ENCODE peak calls at places on chromosomes 16 and 17, in nine cellular contexts. S, C, O, X, B, E, R, J and U are unnamed samples.

GRCh38 chr16:81604960-81605383 is 160.4 kb downstream of the CMIP start:
- DNase-seq in S (no peak), C (peak), O (no peak), X (no peak), B (no peak), E (no peak), R (no peak), J (no peak), U (no peak)

GRCh38 chr17:65173284-65173793 is 36.2 kb downstream of the RGS9 start:
- DNase-seq in S (peak), C (peak), O (no peak), X (peak), B (no peak), E (no peak), R (peak), J (peak), U (no peak)

GRCh38 chr17:72192409-72193192 is 71.8 kb downstream of the SOX9 start:
- DNase-seq in S (no peak), C (no peak), O (peak), X (peak), B (no peak), E (no peak), R (peak), J (no peak), U (peak)

GRCh38 chr16:4324871-4325740 is 9.2 kb downstream of the GLIS2 start:
- DNase-seq in S (no peak), C (no peak), O (no peak), X (peak), B (no peak), E (no peak), R (no peak), J (no peak), U (no peak)

GRCh38 chr17:42548070-42548837 is 4.5 kb upstream of the HSD17B1 start:
- DNase-seq in S (peak), C (peak), O (no peak), X (peak), B (peak), E (no peak), R (peak), J (peak), U (no peak)

GRCh38 chr17:66858182-66859083 is 23.5 kb downstream of the CACNG5 start:
- DNase-seq in S (no peak), C (no peak), O (no peak), X (no peak), B (no peak), E (no peak), R (no peak), J (no peak), U (no peak)

GRCh38 chr17:1398900-1399299 is 1.1 kb downstream of the YWHAE start:
- DNase-seq in S (peak), C (no peak), O (peak), X (no peak), B (no peak), E (no peak), R (no peak), J (no peak), U (no peak)

GRCh38 chr16:68860978-68861892 is 17.9 kb downstream of the TANGO6 start:
- DNase-seq in S (no peak), C (no peak), O (no peak), X (no peak), B (no peak), E (no peak), R (no peak), J (no peak), U (no peak)

GRCh38 chr17:43467981-43468541 is 15.7 kb upstream of the DHX8 start:
- DNase-seq in S (no peak), C (no peak), O (peak), X (no peak), B (no peak), E (peak), R (no peak), J (no peak), U (no peak)

GRCh38 chr16:17744903-17745581 is 274.3 kb upstream of the XYLT1 start:
- DNase-seq in S (no peak), C (no peak), O (no peak), X (no peak), B (no peak), E (no peak), R (no peak), J (no peak), U (no peak)

GRCh38 chr16:54318941-54319340 is 32.4 kb upstream of the IRX3 start:
- DNase-seq in S (no peak), C (no peak), O (no peak), X (no peak), B (no peak), E (no peak), R (no peak), J (no peak), U (no peak)

GRCh38 chr17:40062347-40063033 is at the start of gene THRA:
- DNase-seq in S (peak), C (peak), O (peak), X (peak), B (peak), E (no peak), R (peak), J (peak), U (no peak)

GRCh38 chr16:11232852-11233726 is 22.9 kb downstream of the SOCS1 start:
- DNase-seq in S (no peak), C (peak), O (no peak), X (peak), B (peak), E (no peak), R (peak), J (no peak), U (no peak)

GRCh38 chr17:7839199-7839889 is 5.3 kb downstream of the KDM6B start:
- DNase-seq in S (peak), C (no peak), O (no peak), X (no peak), B (peak), E (no peak), R (no peak), J (no peak), U (peak)

GRCh38 chr16:785563-786535 is 2.3 kb downstream of the RPUSD1 start:
- DNase-seq in S (peak), C (peak), O (peak), X (peak), B (peak), E (peak), R (peak), J (peak), U (no peak)

GRCh38 chr17:28949185-28950016 is 1.9 kb downstream of the PHF12 start:
- DNase-seq in S (peak), C (peak), O (peak), X (peak), B (peak), E (no peak), R (peak), J (peak), U (peak)

GRCh38 chr16:85162478-85163277 is 50.4 kb upstream of the CIBAR2 start:
- DNase-seq in S (peak), C (no peak), O (peak), X (peak), B (no peak), E (no peak), R (peak), J (no peak), U (peak)

GRCh38 chr17:7314719-7315569 is at the start of gene GPS2:
- DNase-seq in S (peak), C (peak), O (peak), X (peak), B (peak), E (peak), R (peak), J (peak), U (peak)

GRCh38 chr16:11425140-11425539 is 79.9 kb downstream of the RMI2 start:
- DNase-seq in S (no peak), C (no peak), O (no peak), X (no peak), B (no peak), E (no peak), R (no peak), J (no peak), U (no peak)

GRCh38 chr16:600781-601180 is 10.9 kb downstream of the RAB40C start:
- DNase-seq in S (no peak), C (no peak), O (no peak), X (peak), B (no peak), E (no peak), R (no peak), J (no peak), U (no peak)

GRCh38 chr16:7158481-7158880 is 174.2 kb upstream of the RBFOX1 start:
- DNase-seq in S (no peak), C (no peak), O (no peak), X (no peak), B (no peak), E (no peak), R (no peak), J (no peak), U (no peak)

GRCh38 chr16:80263848-80264694 is 276.7 kb upstream of the DYNLRB2 start:
- DNase-seq in S (no peak), C (no peak), O (no peak), X (no peak), B (no peak), E (no peak), R (no peak), J (no peak), U (no peak)

GRCh38 chr16:22320572-22321339 is 23.5 kb downstream of the POLR3E start:
- DNase-seq in S (no peak), C (no peak), O (no peak), X (no peak), B (no peak), E (no peak), R (no peak), J (no peak), U (no peak)

GRCh38 chr16:10754941-10755340 is 11.3 kb downstream of the NUBP1 start:
- DNase-seq in S (no peak), C (no peak), O (no peak), X (no peak), B (no peak), E (no peak), R (no peak), J (peak), U (no peak)

GRCh38 chr17:6495450-6496115 is 51.3 kb downstream of the PIMREG start:
- DNase-seq in S (no peak), C (no peak), O (no peak), X (no peak), B (no peak), E (peak), R (no peak), J (no peak), U (peak)

GRCh38 chr16:61831351-61831933 is 204.8 kb downstream of the CDH8 start:
- DNase-seq in S (no peak), C (no peak), O (no peak), X (no peak), B (no peak), E (no peak), R (no peak), J (no peak), U (no peak)

GRCh38 chr17:50349241-50349595 is 3.3 kb downstream of the XYLT2 start:
- DNase-seq in S (no peak), C (no peak), O (no peak), X (no peak), B (peak), E (no peak), R (no peak), J (no peak), U (no peak)

GRCh38 chr17:42275527-42276358 is 448 bp downstream of the STAT5B start:
- DNase-seq in S (peak), C (no peak), O (peak), X (peak), B (no peak), E (no peak), R (no peak), J (no peak), U (no peak)

GRCh38 chr16:5461574-5461973 is 364.0 kb upstream of the EEF2KMT start:
- DNase-seq in S (no peak), C (no peak), O (no peak), X (no peak), B (no peak), E (no peak), R (no peak), J (no peak), U (no peak)

GRCh38 chr16:60553316-60553801 is 1482.9 kb downstream of the CDH8 start:
- DNase-seq in S (no peak), C (no peak), O (no peak), X (no peak), B (no peak), E (no peak), R (no peak), J (no peak), U (no peak)

GRCh38 chr16:77211880-77212735 is 12.9 kb downstream of the SYCE1L start:
- DNase-seq in S (peak), C (peak), O (no peak), X (peak), B (peak), E (no peak), R (peak), J (peak), U (no peak)

GRCh38 chr17:40617678-40618240 is 29.9 kb downstream of the SMARCE1 start:
- DNase-seq in S (no peak), C (no peak), O (peak), X (no peak), B (no peak), E (no peak), R (no peak), J (peak), U (no peak)

GRCh38 chr17:12665263-12666210 is at the start of gene MYOCD:
- DNase-seq in S (no peak), C (peak), O (no peak), X (peak), B (no peak), E (no peak), R (peak), J (no peak), U (peak)

GRCh38 chr16:30658731-30659506 is 688 bp downstream of the FBRS start:
- DNase-seq in S (peak), C (peak), O (peak), X (peak), B (peak), E (peak), R (peak), J (no peak), U (peak)

GRCh38 chr16:30662449-30662848 is 4.2 kb downstream of the FBRS start:
- DNase-seq in S (no peak), C (no peak), O (no peak), X (no peak), B (no peak), E (no peak), R (no peak), J (no peak), U (no peak)

GRCh38 chr16:30659507-30660423 is 1.5 kb downstream of the FBRS start:
- DNase-seq in S (peak), C (no peak), O (no peak), X (peak), B (peak), E (no peak), R (peak), J (peak), U (no peak)

GRCh38 chr16:30663038-30663437 is 4.8 kb downstream of the FBRS start:
- DNase-seq in S (no peak), C (no peak), O (no peak), X (no peak), B (no peak), E (no peak), R (no peak), J (no peak), U (no peak)

DNA sequence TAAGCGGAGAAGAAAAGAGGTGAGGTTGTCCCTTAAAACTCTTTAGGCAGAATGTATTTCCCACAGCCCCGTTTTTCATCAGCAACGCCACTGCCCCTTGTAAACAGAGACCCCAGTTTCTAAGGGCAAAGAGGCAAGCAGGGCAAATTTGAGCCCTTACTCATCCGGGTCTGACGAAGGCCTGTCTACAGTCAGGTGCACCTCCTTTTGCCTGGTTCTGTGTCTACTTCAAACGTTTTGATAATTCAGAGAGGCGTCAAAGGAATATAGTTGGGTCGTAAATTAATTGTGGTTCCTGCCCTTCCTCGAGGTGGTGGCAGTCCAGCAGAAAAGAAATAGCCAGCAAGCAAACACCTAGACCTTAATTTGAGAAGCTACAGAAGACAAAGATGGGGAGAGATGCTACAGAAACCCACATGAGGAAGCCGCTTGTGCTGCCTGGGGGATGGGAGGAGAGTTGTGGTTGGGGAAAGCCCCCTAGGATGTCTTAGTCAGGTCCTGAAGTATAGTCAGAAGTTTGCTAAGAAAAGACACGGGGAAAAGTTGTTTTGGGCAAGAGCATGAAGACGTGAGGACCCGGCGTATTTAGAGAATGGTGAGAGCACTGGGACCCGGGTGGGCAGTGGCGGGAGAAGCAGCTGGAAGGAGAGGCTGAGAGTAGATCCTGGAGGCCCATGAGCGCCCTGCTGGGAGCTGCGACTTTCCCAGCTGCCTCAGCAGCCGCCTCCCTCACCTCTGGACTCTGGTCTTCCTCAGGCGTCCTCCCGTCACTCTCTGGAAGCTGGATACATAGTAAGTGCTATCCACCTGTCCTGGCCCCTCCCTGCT is 2.4 kb downstream of the FBRS start:
- DNase-seq in S (no peak), C (no peak), O (no peak), X (no peak), B (no peak), E (no peak), R (no peak), J (no peak), U (no peak)
- H3K27ac ChIP-seq in S (no peak), C (peak), O (peak), X (peak), B (peak), E (peak), R (peak), J (peak), U (peak)

DNA sequence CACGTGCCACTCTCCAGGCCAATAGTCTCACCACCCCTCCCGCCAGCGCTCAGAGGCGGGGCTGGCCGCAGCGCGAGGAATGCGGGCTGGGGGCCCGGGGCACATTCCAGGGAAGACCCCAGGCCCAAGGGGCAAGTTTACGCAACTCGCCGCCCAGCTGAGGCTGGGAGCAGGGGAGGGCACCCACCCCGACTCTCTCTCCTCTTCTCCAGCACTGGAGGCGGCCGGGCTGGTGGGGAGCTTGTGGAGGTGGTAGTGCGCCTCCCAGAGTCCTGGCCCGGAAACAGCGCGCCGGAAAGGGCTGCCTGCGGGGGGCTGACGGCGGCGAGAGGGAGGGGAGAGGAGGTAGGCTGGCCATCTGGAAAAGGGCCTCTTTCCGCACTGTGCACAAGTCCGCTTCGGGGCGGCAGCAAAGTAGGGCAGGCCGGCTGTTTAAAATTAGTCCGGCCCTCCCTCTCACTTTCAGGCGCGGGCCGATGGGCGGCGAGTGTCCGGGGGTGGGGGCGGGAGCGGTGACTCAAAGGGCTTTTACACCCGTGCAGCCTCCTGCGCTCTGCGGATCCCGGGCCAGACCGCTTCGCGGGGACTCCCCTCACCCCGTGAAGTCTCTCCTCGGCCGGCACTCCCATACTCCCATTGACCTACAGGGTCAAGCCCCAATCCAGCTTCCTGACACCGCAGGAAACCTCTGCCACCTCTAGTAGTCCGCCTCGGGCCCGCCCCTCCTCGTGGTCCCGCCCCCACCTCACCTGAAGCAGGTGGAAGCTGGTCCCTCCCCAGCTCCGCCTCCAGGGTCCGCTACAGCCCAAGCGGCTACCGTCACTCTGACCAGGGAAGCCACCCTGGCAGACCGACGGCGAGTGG is 968 bp downstream of the FHOD1 start:
- DNase-seq in S (peak), C (peak), O (peak), X (peak), B (peak), E (no peak), R (peak), J (peak), U (peak)
- TF ChIP-seq CTCF in S (peak), C (peak), O (peak), X (peak), B (no peak), E (peak), R (peak), J (no peak), U (no peak)

DNA sequence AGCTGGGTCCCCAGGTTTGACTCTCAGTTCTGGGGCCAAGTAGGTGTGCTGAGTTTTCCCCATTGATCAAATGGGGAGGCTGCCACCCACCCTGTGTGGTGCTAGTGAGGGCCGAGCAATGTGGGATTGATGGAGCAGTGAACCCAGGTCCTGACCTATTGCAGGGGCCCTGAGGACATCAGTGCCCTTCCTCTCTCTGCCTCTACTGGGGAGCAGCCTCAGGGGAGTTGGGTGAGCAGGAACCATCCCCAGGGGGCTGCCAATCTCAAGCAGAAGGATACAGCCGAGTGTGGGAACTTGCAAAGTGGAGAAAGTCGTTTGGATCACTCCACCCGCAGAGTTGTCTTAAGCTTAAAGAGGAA is 45.4 kb downstream of the MYH11 start:
- DNase-seq in S (no peak), C (no peak), O (no peak), X (no peak), B (no peak), E (no peak), R (no peak), J (no peak), U (no peak)
- H3K4me3 ChIP-seq in S (no peak), C (no peak), O (no peak), X (no peak), B (no peak), E (no peak), R (no peak), J (no peak), U (peak)

GRCh38 chr17:10657866-10658265 is 757 bp upstream of the MYH3 start:
- DNase-seq in S (no peak), C (no peak), O (no peak), X (no peak), B (no peak), E (no peak), R (no peak), J (no peak), U (no peak)
- H3K27ac ChIP-seq in S (no peak), C (no peak), O (no peak), X (no peak), B (no peak), E (no peak), R (no peak), J (no peak), U (no peak)

GRCh38 chr17:60523822-60524221 is 2.2 kb downstream of the APPBP2 start:
- DNase-seq in S (no peak), C (no peak), O (no peak), X (no peak), B (no peak), E (no peak), R (no peak), J (no peak), U (no peak)

GRCh38 chr17:60522889-60523626 is 3.0 kb downstream of the APPBP2 start:
- DNase-seq in S (no peak), C (no peak), O (no peak), X (no peak), B (no peak), E (no peak), R (no peak), J (no peak), U (no peak)

GRCh38 chr17:60525624-60526514 is at the start of gene APPBP2:
- DNase-seq in S (peak), C (peak), O (peak), X (peak), B (peak), E (peak), R (peak), J (peak), U (peak)

GRCh38 chr17:60525347-60525623 is 757 bp downstream of the APPBP2 start:
- DNase-seq in S (peak), C (no peak), O (peak), X (no peak), B (no peak), E (no peak), R (no peak), J (no peak), U (no peak)

GRCh38 chr17:60524463-60525346 is 1.3 kb downstream of the APPBP2 start:
- DNase-seq in S (no peak), C (no peak), O (peak), X (no peak), B (no peak), E (no peak), R (no peak), J (no peak), U (no peak)
- TF ChIP-seq CTCF in S (no peak), C (no peak), O (no peak), X (no peak), B (no peak), E (no peak), R (no peak), J (no peak), U (no peak)